ENCODE peak calls at places on chromosomes 7 and 10, in seven cellular contexts. G, Q, I, R, C, V and S are unnamed samples.
A peak's percentile ranks its signal among the peaks of the same experiment; 100 is the strongest.

GRCh38 chr10:65793738-65794425 is 1132.0 kb upstream of the LRRTM3 start:
- DNase-seq in R (no peak), I (no peak), C (no peak), Q (no peak), V (no peak), G (peak; percentile 9), S (no peak)

GRCh38 chr7:151940048-151940845 is 16.0 kb upstream of the GALNTL5 start:
- DNase-seq in I (no peak), V (peak; percentile 84), Q (no peak), G (peak; percentile 78), C (no peak), R (no peak), S (peak; percentile 23)

GRCh38 chr10:14023612-14024348 is 306.9 kb downstream of the FRMD4A start:
- DNase-seq in G (no peak), Q (no peak), C (no peak), I (no peak), V (no peak), R (no peak), S (no peak)

GRCh38 chr7:49773939-49774458 is 561 bp downstream of the VWC2 start:
- DNase-seq in R (no peak), Q (no peak), G (no peak), I (no peak), C (no peak), V (no peak), S (no peak)

GRCh38 chr10:70589762-70590662 is 12.5 kb downstream of the PRF1 start:
- DNase-seq in C (no peak), G (peak; percentile 92), R (no peak), I (no peak), V (peak; percentile 77), Q (no peak), S (peak; percentile 48)

GRCh38 chr10:118238573-118239240 is 103.4 kb downstream of the FAM204A start:
- DNase-seq in C (no peak), G (peak; percentile 44), I (no peak), R (no peak), Q (no peak), V (peak; percentile 70), S (no peak)

GRCh38 chr10:119896061-119896655 is 3.6 kb downstream of the SEC23IP start:
- DNase-seq in I (no peak), Q (peak; percentile 91), C (no peak), V (peak; percentile 94), R (no peak), G (peak; percentile 85), S (peak; percentile 64)

GRCh38 chr7:1197997-1198632 is 34.6 kb upstream of the UNCX start:
- DNase-seq in R (no peak), G (peak; percentile 97), I (no peak), Q (no peak), C (no peak), V (peak; percentile 80), S (no peak)

GRCh38 chr10:92839191-92840085 is 8.9 kb upstream of the EXOC6 start:
- DNase-seq in Q (peak; percentile 34), I (peak; percentile 65), V (peak; percentile 44), R (peak; percentile 64), G (peak; percentile 60), C (peak; percentile 87), S (peak; percentile 27)

GRCh38 chr7:7548407-7548806 is 12.7 kb upstream of the COL28A1 start:
- DNase-seq in V (no peak), Q (no peak), C (no peak), G (no peak), R (no peak), I (no peak), S (no peak)

DNA sequence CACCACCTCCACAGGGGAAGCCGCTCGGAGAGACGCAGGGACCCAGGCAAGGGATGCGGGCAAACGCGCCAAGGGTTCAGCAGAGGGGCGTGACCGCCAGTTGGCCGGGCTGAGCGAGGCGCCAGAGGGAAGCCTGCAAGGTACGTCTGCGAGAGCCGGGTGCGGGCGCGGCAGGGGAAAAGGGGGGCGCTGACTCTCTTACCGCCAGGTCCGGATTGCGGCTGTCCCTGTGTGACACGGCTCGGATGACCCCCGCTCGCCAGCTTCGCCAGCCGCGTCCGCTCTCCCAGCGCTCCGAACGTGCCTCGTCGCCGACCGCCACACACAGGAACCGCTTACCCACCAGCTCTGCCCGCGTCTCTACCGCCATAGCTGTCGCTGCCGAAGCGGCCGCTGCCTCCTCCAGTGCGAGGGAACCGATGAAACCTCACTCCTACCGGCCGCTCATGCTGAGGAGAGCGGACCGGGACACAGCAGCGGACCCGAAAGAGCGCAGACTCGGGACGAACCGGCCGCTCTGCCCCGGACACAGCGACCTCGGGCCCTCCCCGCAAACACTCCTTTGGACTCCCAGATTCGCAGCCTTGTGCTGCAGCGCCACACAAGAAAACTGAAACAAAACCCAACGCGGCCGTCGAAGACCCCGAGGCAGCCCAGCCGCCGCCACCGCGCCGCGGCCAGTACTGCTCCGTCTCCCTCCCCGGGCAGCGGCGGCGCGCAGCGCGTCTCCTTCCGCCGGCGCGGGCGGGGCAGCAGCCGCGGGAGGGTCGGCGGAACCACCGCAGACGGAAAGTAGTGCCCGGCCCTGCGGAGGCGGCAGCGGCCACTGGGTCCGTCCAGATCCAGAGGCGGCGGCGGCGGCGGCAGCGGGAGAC is at the start of gene JMJD1C:
- DNase-seq in I (peak; percentile 73), G (peak; percentile 89), C (peak; percentile 95), V (peak; percentile 81), R (peak; percentile 78), Q (peak; percentile 62), S (peak; percentile 70)
- TF ChIP-seq CTCF in I (no peak), G (no peak), C (no peak), V (no peak), R (peak; percentile 20), Q (peak; percentile 57), S (no peak)

DNA sequence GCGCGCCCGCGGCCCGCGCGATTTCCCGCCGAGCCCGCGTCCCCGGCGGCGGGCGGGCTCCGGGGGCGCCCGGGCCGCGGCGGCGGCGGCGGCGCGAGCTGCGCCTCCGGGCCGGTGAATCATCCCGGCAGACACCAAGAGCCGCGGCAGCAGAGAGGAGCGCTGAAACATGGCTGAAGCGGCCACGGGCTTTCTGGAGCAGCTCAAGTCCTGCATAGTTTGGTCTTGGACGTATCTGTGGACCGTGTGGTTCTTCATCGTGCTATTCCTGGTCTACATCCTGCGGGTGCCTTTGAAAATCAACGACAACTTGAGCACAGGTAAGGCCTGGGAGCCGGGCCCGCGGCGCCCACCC is at the start of gene ST7:
- DNase-seq in I (no peak), C (peak; percentile 88), R (peak; percentile 62), V (peak; percentile 64), G (peak; percentile 71), Q (peak; percentile 50), S (peak; percentile 24)
- H3K4me3 ChIP-seq in I (peak within 1 kb of the TSS; percentile 77), C (peak within 1 kb of the TSS; percentile 79), R (peak within 1 kb of the TSS; percentile 74), V (peak within 1 kb of the TSS; percentile 82), G (peak within 1 kb of the TSS; percentile 86), Q (peak within 1 kb of the TSS; percentile 90), S (peak within 1 kb of the TSS; percentile 68)

GRCh38 chr7:158740013-158740656 is 35.5 kb upstream of the NCAPG2 start:
- DNase-seq in C (no peak), V (peak; percentile 94), R (no peak), I (peak; percentile 30), G (peak; percentile 95), Q (no peak), S (peak; percentile 68)

GRCh38 chr7:158741294-158741666 is 36.7 kb upstream of the NCAPG2 start:
- DNase-seq in G (no peak), I (peak; percentile 21), Q (no peak), C (no peak), R (no peak), V (no peak), S (no peak)

GRCh38 chr7:158738841-158739240 is 34.2 kb upstream of the NCAPG2 start:
- DNase-seq in I (peak; percentile 25), C (no peak), V (no peak), G (no peak), R (no peak), Q (no peak), S (no peak)

GRCh38 chr7:158742065-158742821 is 37.6 kb upstream of the NCAPG2 start:
- DNase-seq in R (no peak), V (no peak), C (no peak), Q (no peak), I (peak; percentile 21), G (no peak), S (no peak)

DNA sequence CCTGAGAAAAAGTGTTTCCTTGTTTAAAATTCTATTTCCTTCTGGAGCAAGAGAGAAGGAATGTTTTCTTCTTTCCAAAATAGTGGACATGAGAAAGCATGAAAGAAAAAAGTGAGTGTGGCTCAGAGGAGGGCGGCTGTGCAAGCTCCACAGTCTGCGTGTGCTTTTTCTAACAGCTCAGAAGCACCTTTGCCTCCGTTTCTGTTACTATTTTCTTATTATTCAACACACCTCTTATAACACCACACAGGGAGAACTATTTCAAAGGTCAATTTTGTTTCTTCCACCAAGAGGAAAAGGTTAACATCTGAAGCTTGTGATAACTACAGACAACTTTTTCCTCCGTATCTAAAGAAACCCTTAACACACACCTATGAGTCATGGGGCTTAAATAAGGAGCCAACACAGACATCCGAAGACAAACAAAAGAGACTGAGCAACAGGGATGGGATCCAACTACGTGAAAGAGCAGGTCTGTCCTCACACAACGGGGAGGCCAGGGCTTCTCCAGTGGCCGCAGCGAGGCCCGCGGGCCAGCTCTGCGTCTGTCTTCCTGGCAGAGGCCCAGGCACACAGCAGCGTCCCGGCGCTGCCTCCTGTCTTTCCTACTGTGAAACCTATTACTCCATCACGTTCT is 36.2 kb upstream of the NCAPG2 start:
- DNase-seq in Q (no peak), G (peak; percentile 80), C (no peak), V (peak; percentile 96), R (no peak), I (peak; percentile 23), S (peak; percentile 71)
- TF ChIP-seq CTCF in Q (no peak), G (no peak), C (no peak), V (peak; percentile 13), R (no peak), I (no peak), S (no peak)

GRCh38 chr10:80462277-80462985 is 8.3 kb downstream of the TSPAN14 start:
- DNase-seq in C (no peak), R (no peak), I (no peak), G (peak; percentile 72), Q (no peak), V (peak; percentile 65), S (no peak)

GRCh38 chr10:80459047-80459865 is 5.1 kb downstream of the TSPAN14 start:
- DNase-seq in Q (no peak), I (peak; percentile 85), V (peak; percentile 89), G (peak; percentile 97), C (peak; percentile 93), R (peak; percentile 47), S (no peak)

GRCh38 chr10:80458638-80459037 is 4.5 kb downstream of the TSPAN14 start:
- DNase-seq in V (peak; percentile 38), G (no peak), R (no peak), I (no peak), C (no peak), Q (no peak), S (no peak)

GRCh38 chr10:80461208-80462183 is 7.4 kb downstream of the TSPAN14 start:
- DNase-seq in I (no peak), V (peak; percentile 53), Q (no peak), C (no peak), R (no peak), G (peak; percentile 59), S (no peak)

DNA sequence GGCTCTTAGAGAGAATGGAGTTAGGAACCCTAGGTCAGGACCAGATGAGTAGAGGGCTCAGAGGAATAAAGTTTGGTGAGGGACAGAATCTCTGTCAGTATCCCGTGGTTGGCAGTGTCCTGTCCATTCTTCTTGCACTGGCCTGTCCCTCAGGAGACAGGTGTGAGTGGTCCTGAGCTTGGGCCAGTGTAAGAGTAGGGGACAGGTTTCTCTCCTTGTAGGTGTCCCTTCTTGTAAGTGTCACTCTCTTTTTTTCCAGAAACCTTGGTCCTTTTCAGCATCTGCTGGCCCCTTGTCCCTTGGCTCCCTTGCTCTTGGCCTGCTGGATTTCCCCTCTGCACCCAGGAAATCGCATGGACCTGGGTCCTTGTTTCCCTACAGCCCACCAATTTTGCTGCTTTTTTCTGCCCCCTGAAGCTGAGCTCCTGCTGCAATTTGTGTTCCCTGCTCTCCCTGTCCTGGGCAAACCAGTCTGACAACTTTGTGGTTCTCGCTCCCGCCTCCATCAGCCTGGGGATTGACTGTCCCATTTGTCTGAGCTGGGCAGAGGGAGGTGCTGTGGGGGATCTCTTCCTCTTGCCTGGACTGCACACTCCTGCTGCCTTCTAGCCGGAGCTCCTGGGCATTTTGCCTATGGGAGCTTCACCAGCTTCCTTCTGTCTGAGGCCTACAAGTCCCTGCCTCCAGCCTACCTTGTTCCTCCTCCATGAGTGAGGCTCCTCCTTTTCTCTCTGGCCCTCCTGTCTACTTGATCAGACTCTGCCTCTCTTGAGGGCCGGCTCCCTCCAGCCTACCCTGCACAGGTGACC is 6.5 kb downstream of the TSPAN14 start:
- DNase-seq in G (no peak), I (peak; percentile 84), R (peak; percentile 28), Q (peak; percentile 33), C (no peak), V (peak; percentile 43), S (no peak)
- H3K4me3 ChIP-seq in G (no peak overlapping the region), I (no peak overlapping the region), R (peak overlapping the region; percentile 0), Q (no peak overlapping the region), C (peak overlapping the region; percentile 87), V (no peak overlapping the region), S (no peak overlapping the region)